ENCODE peak calls at places on chromosomes 5 and 9, in four cellular contexts. One of them, this sample, is unnamed.

GRCh38 chr9:136761545-136761981 is 2.8 kb downstream of the LCN15 start:
- DNase-seq in K562: no peak
- DNase-seq in IMR-90: no peak
- DNase-seq in H1: no peak
- DNase-seq in this sample: no peak

GRCh38 chr5:80623911-80624457 is 30.5 kb upstream of the MSH3 start:
- DNase-seq in K562: no peak
- DNase-seq in H1: no peak
- DNase-seq in IMR-90: no peak
- DNase-seq in this sample: no peak

GRCh38 chr5:174503461-174504265 is 220.7 kb upstream of the MSX2 start:
- DNase-seq in K562: no peak
- DNase-seq in H1: no peak
- DNase-seq in IMR-90: peak
- DNase-seq in this sample: peak

GRCh38 chr9:120579139-120579749 is 723 bp downstream of the CDK5RAP2 start:
- DNase-seq in IMR-90: no peak
- DNase-seq in K562: peak
- DNase-seq in H1: no peak
- DNase-seq in this sample: peak

GRCh38 chr9:126806336-126806735 is 1.5 kb downstream of the ZBTB43 start:
- DNase-seq in IMR-90: peak
- DNase-seq in K562: no peak
- DNase-seq in H1: no peak
- DNase-seq in this sample: no peak

GRCh38 chr9:98781588-98782383 is 14.6 kb downstream of the ANKS6 start:
- DNase-seq in IMR-90: no peak
- DNase-seq in H1: peak
- DNase-seq in K562: no peak
- DNase-seq in this sample: peak

GRCh38 chr9:121972501-121972981 is 120.6 kb downstream of the TTLL11 start:
- DNase-seq in IMR-90: peak
- DNase-seq in K562: no peak
- DNase-seq in H1: no peak
- DNase-seq in this sample: peak

GRCh38 chr5:172055421-172055820 is 49.0 kb upstream of the FBXW11 start:
- DNase-seq in IMR-90: no peak
- DNase-seq in K562: no peak
- DNase-seq in H1: no peak
- DNase-seq in this sample: no peak

GRCh38 chr5:160390787-160391696 is 8.8 kb downstream of the FAM200C start:
- DNase-seq in H1: no peak
- DNase-seq in IMR-90: peak
- DNase-seq in K562: no peak
- DNase-seq in this sample: peak

GRCh38 chr9:113580041-113580953 is 116.8 kb downstream of the RGS3 start:
- DNase-seq in K562: no peak
- DNase-seq in H1: no peak
- DNase-seq in IMR-90: peak
- DNase-seq in this sample: no peak

GRCh38 chr9:123421801-123422455 is 65.9 kb downstream of the CRB2 start:
- DNase-seq in K562: no peak
- DNase-seq in H1: no peak
- DNase-seq in IMR-90: no peak
- DNase-seq in this sample: no peak

GRCh38 chr5:42798284-42799240 is 13.1 kb downstream of the SELENOP start:
- DNase-seq in IMR-90: no peak
- DNase-seq in H1: no peak
- DNase-seq in K562: no peak
- DNase-seq in this sample: no peak

GRCh38 chr9:71680189-71680983 is 87.9 kb downstream of the CEMIP2 start:
- DNase-seq in H1: no peak
- DNase-seq in IMR-90: peak
- DNase-seq in K562: no peak
- DNase-seq in this sample: peak

GRCh38 chr5:54492196-54492595 is 25.4 kb upstream of the SNX18 start:
- DNase-seq in H1: no peak
- DNase-seq in IMR-90: no peak
- DNase-seq in K562: no peak
- DNase-seq in this sample: no peak

GRCh38 chr5:156375895-156376495 is 49.0 kb downstream of the SGCD start:
- DNase-seq in H1: no peak
- DNase-seq in K562: no peak
- DNase-seq in IMR-90: no peak
- DNase-seq in this sample: no peak

GRCh38 chr9:4674783-4675182 is 4.6 kb upstream of the CDC37L1 start:
- DNase-seq in IMR-90: peak
- DNase-seq in K562: no peak
- DNase-seq in H1: no peak
- DNase-seq in this sample: peak

GRCh38 chr5:54533541-54534179 is 16.1 kb downstream of the SNX18 start:
- DNase-seq in K562: no peak
- DNase-seq in IMR-90: no peak
- DNase-seq in H1: no peak
- DNase-seq in this sample: no peak

GRCh38 chr5:123182072-123182471 is 93.0 kb downstream of the PRDM6 start:
- DNase-seq in H1: no peak
- DNase-seq in K562: no peak
- DNase-seq in IMR-90: no peak
- DNase-seq in this sample: no peak

GRCh38 chr9:1434082-1434481 is 383.9 kb downstream of the DMRT2 start:
- DNase-seq in IMR-90: no peak
- DNase-seq in K562: no peak
- DNase-seq in H1: no peak
- DNase-seq in this sample: no peak

GRCh38 chr5:91224969-91225368 is 158.1 kb downstream of the ARRDC3 start:
- DNase-seq in K562: no peak
- DNase-seq in H1: no peak
- DNase-seq in IMR-90: no peak
- DNase-seq in this sample: no peak

GRCh38 chr9:33331411-33331891 is 41.1 kb downstream of the NFX1 start:
- DNase-seq in H1: no peak
- DNase-seq in K562: peak
- DNase-seq in IMR-90: peak
- DNase-seq in this sample: no peak

GRCh38 chr9:33329117-33329563 is 38.8 kb downstream of the NFX1 start:
- DNase-seq in K562: no peak
- DNase-seq in H1: no peak
- DNase-seq in IMR-90: peak
- DNase-seq in this sample: peak

DNA sequence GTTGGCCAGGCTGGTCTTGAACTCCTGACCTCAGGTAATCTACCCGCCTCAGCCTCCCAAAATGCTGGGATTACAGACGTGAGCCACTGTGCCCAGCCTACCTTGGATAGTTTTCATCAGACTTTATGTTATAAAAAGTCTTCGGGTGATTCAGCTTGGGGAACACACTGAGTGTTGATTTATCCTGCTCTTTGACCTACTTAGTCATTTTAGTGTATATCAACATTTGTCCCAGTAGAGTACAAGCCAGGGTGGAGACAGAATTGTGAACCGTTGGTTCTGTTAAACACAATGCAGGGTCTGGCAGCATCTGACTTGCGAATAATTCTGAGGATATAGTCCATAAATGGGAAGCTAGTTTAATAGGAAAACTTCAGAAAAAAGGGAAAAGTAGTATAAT is 39.7 kb downstream of the NFX1 start:
- DNase-seq in K562: no peak
- DNase-seq in H1: no peak
- DNase-seq in IMR-90: peak
- DNase-seq in this sample: peak
- TF ChIP-seq MAFK in K562: no peak
- TF ChIP-seq MAFK in H1: no peak
- TF ChIP-seq MAFK in IMR-90: no peak
- TF ChIP-seq MAFK in this sample: no peak

GRCh38 chr5:68222310-68222709 is 6.8 kb downstream of the PIK3R1 start:
- DNase-seq in IMR-90: no peak
- DNase-seq in H1: no peak
- DNase-seq in K562: no peak
- DNase-seq in this sample: no peak
- H3K27ac ChIP-seq in IMR-90: no peak
- H3K27ac ChIP-seq in H1: no peak
- H3K27ac ChIP-seq in K562: no peak
- H3K27ac ChIP-seq in this sample: no peak

DNA sequence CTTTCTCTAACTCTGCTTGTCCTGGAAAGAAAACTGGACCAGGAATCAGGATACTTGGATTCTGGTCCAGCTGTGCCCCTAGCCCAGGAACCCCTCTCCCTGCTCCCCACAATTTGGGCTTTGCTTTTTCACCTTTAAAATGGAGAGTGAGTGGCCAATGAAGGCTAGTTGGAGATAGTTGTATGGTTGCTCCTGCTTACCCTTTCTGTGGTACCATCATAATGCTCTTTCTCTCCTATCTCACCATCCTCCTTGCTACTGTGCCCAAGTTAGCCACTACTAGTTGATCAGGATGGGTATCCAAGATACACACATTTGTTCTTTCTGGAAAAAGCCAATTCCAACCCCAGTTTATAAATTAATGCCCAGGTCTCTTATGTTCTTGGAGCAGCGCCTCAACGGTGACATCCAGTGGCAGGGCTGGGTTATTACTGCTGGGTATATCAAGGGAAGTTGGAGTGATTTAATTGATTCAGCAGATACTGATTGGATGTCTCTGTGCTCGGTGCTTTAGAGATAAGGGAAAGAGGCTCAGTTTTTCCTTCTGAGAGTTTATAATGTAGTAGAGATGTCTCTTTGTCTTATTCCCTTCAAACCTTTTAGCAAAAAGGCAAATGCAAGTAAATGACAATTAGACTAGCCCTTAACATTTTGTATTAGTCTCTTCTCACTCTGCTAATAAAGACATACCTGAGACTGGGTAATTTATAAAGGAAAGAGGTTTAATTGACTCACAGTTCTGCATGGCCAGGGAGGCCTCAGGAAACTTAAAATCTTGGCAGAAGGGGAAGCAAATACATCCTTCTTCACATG is 38.5 kb downstream of the FAXDC2 start:
- DNase-seq in IMR-90: peak
- DNase-seq in H1: peak
- DNase-seq in K562: peak
- DNase-seq in this sample: peak
- TF ChIP-seq MAFK in IMR-90: peak
- TF ChIP-seq MAFK in H1: no peak
- TF ChIP-seq MAFK in K562: no peak
- TF ChIP-seq MAFK in this sample: peak

DNA sequence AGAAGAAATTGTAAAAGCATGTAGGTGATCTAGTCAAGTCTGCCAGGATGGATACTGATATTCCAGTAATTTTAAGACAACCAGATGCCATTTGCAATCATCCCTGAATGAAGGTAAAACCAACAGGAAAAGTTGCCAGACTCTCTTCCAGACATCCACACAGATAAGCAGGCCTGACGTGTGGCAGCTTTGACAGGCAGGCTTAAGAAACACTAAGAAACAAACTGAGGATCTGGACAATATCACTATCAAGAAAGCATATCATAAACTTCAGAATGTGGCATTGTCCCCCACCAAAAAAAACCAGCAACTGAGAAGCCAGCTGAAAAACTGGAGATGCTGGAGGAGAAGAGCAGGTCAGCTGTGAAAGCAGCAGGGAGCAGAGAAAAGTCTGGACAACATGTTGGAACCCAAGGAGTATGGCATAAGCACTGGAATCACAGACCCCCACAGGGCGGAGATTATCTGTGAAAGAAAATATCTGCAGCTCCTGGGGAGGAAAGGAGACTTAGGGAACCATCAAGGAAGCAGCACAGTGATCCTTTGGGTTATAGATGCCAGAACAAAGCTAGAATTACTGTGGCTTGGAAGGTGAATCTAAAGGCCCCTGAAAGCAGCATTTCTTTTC is 307.0 kb downstream of the CWC27 start:
- DNase-seq in IMR-90: no peak
- DNase-seq in K562: no peak
- DNase-seq in H1: no peak
- DNase-seq in this sample: no peak
- H3K27ac ChIP-seq in IMR-90: no peak
- H3K27ac ChIP-seq in K562: peak
- H3K27ac ChIP-seq in H1: no peak
- H3K27ac ChIP-seq in this sample: no peak

GRCh38 chr5:41195228-41195627 is 18.1 kb downstream of the C6 start:
- DNase-seq in H1: no peak
- DNase-seq in IMR-90: no peak
- DNase-seq in K562: no peak
- DNase-seq in this sample: no peak

GRCh38 chr5:41193462-41194166 is 19.7 kb downstream of the C6 start:
- DNase-seq in H1: no peak
- DNase-seq in K562: no peak
- DNase-seq in IMR-90: peak
- DNase-seq in this sample: no peak

GRCh38 chr5:41191249-41191648 is 22.1 kb downstream of the C6 start:
- DNase-seq in IMR-90: no peak
- DNase-seq in H1: no peak
- DNase-seq in K562: no peak
- DNase-seq in this sample: no peak

GRCh38 chr5:41196197-41196596 is 17.1 kb downstream of the C6 start:
- DNase-seq in H1: no peak
- DNase-seq in K562: no peak
- DNase-seq in IMR-90: peak
- DNase-seq in this sample: no peak

DNA sequence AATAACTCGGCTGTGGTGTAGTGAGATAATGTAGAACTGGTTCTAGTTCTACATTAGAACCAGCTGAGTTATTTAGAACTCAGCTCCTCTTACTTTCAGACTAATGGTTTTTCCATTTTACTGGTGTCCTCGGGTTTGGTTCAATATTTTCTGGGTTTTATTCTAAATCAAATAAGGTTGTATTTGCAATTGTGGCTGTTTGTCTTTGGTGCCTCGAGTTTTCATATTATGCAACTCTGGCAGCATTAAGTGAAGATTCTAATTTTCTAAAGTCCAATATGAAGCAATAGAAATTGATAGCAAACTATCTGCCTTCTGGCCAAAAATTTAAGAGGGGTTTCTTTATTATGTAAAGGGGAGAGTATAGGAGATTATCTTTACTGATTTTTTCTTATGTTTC is 19.0 kb downstream of the C6 start:
- DNase-seq in K562: no peak
- DNase-seq in H1: no peak
- DNase-seq in IMR-90: no peak
- DNase-seq in this sample: no peak
- TF ChIP-seq MAFK in K562: no peak
- TF ChIP-seq MAFK in H1: no peak
- TF ChIP-seq MAFK in IMR-90: no peak
- TF ChIP-seq MAFK in this sample: no peak

DNA sequence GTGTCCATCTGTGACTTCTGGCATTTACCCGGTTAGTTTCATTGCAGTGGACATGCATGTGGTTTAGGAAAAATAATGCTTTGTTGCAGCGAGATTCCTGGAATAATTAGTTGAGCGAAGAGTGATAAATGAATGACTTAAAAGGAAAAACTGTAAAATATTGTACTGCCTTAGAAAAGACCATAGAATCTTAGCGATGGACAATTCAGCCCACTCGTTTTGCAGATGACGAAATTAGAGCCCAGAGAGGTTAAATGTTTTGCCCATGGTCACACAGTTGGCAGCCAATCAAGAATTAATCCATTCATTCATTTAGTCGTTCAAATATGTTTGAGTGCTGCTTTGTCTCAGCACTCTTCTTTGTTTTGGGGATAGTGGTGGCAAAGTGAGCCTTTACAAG is 107.9 kb downstream of the ARHGAP26 start:
- DNase-seq in IMR-90: no peak
- DNase-seq in K562: no peak
- DNase-seq in H1: no peak
- DNase-seq in this sample: no peak
- H3K27ac ChIP-seq in IMR-90: no peak
- H3K27ac ChIP-seq in K562: no peak
- H3K27ac ChIP-seq in H1: no peak
- H3K27ac ChIP-seq in this sample: no peak